ENCODE peak calls at places on chromosomes 11 and 22, in six cellular contexts. W, P, R, U, H and Q are unnamed samples.
A peak's percentile ranks its signal among the peaks of the same experiment; 100 is the strongest.

GRCh38 chr11:18064035-18064434 is 18.0 kb upstream of the TPH1 start:
- DNase-seq in W (no peak), P (no peak), R (no peak), U (no peak), H (no peak), Q (no peak)

GRCh38 chr22:48594016-48594756 is 1233.5 kb downstream of the BRD1 start:
- DNase-seq in W (no peak), P (no peak), R (no peak), U (no peak), H (no peak), Q (no peak)

GRCh38 chr22:29359469-29359868 is 28.9 kb downstream of the AP1B1 start:
- DNase-seq in W (peak; percentile 51), P (no peak), R (peak; percentile 30), U (peak; percentile 86), H (peak; percentile 83), Q (no peak)

GRCh38 chr22:35766654-35767580 is 49.2 kb downstream of the APOL5 start:
- DNase-seq in W (no peak), P (no peak), R (no peak), U (no peak), H (no peak), Q (no peak)

GRCh38 chr11:2846056-2846455 is 39.5 kb downstream of the CDKN1C start:
- DNase-seq in W (peak; percentile 64), P (no peak), R (no peak), U (peak; percentile 80), H (no peak), Q (no peak)

GRCh38 chr11:32118025-32118974 is 27.4 kb downstream of the RCN1 start:
- DNase-seq in W (peak; percentile 76), P (no peak), R (peak; percentile 75), U (no peak), H (no peak), Q (no peak)

GRCh38 chr11:131600591-131600990 is 230.2 kb downstream of the NTM start:
- DNase-seq in W (no peak), P (no peak), R (no peak), U (no peak), H (no peak), Q (no peak)

GRCh38 chr11:121452609-121453150 is at the start of gene SORL1-AS1:
- DNase-seq in W (no peak), P (no peak), R (peak; percentile 30), U (no peak), H (no peak), Q (no peak)

GRCh38 chr11:123594921-123595320 is 59.5 kb downstream of the SCN3B start:
- DNase-seq in W (no peak), P (no peak), R (no peak), U (no peak), H (no peak), Q (no peak)

GRCh38 chr22:41857160-41857859 is 24.4 kb downstream of the SREBF2 start:
- DNase-seq in W (peak; percentile 85), P (peak; percentile 50), R (peak; percentile 81), U (peak; percentile 70), H (peak; percentile 91), Q (no peak)

GRCh38 chr11:22431074-22431473 is 92.9 kb downstream of the SLC17A6 start:
- DNase-seq in W (no peak), P (no peak), R (no peak), U (no peak), H (no peak), Q (no peak)

GRCh38 chr22:43734370-43735005 is 77.6 kb downstream of the EFCAB6 start:
- DNase-seq in W (no peak), P (no peak), R (no peak), U (peak; percentile 36), H (no peak), Q (no peak)